ENCODE peak calls at places on chromosome 14, in six cellular contexts. Z is H1, S is H9, B is IMR-90, I is neuronal stem cell, P is trophoblast cell. W is an unnamed sample.

GRCh38 chr14:89849931-89850330 is 104.6 kb downstream of the EFCAB11 start:
- DNase-seq in Z (no peak), S (no peak), B (peak), I (no peak), P (peak), W (no peak)

GRCh38 chr14:101907619-101908018 is 56.8 kb upstream of the DYNC1H1 start:
- DNase-seq in Z (no peak), S (no peak), B (no peak), I (no peak), P (no peak), W (no peak)

GRCh38 chr14:76259029-76259735 is 107.5 kb downstream of the GPATCH2L start:
- DNase-seq in Z (no peak), S (no peak), B (no peak), I (no peak), P (no peak), W (no peak)

GRCh38 chr14:26606729-26607128 is 8.9 kb upstream of the NOVA1 start:
- DNase-seq in Z (no peak), S (no peak), B (peak), I (no peak), P (no peak), W (peak)

GRCh38 chr14:104665663-104666522 is 23.5 kb upstream of the INF2 start:
- DNase-seq in Z (no peak), S (peak), B (no peak), I (peak), P (no peak), W (no peak)

GRCh38 chr14:102917056-102917385 is 5.4 kb upstream of the AMN start:
- DNase-seq in Z (no peak), S (no peak), B (no peak), I (no peak), P (no peak), W (no peak)

GRCh38 chr14:22882529-22883190 is 362 bp upstream of the REM2 start:
- DNase-seq in Z (peak), S (peak), B (peak), I (no peak), P (peak), W (peak)

GRCh38 chr14:21070610-21071224 is 613 bp downstream of the ARHGEF40 start:
- DNase-seq in Z (peak), S (peak), B (peak), I (peak), P (no peak), W (peak)

GRCh38 chr14:92659765-92660561 is 88.5 kb downstream of the LGMN start:
- DNase-seq in Z (no peak), S (no peak), B (no peak), I (no peak), P (no peak), W (no peak)

GRCh38 chr14:90574640-90575131 is 177.9 kb downstream of the CALM1 start:
- DNase-seq in Z (no peak), S (no peak), B (no peak), I (no peak), P (no peak), W (no peak)

GRCh38 chr14:104600141-104600643 is 4.4 kb downstream of the TMEM179 start:
- DNase-seq in Z (no peak), S (no peak), B (no peak), I (no peak), P (no peak), W (no peak)

GRCh38 chr14:38225946-38226345 is 18.2 kb downstream of the SSTR1 start:
- DNase-seq in Z (no peak), S (no peak), B (no peak), I (no peak), P (no peak), W (no peak)

GRCh38 chr14:74608959-74609611 is 3.0 kb downstream of the LTBP2 start:
- DNase-seq in Z (peak), S (peak), B (peak), I (peak), P (peak), W (peak)

GRCh38 chr14:91919814-91920213 is 27.7 kb downstream of the FBLN5 start:
- DNase-seq in Z (no peak), S (no peak), B (peak), I (no peak), P (no peak), W (no peak)

GRCh38 chr14:61107148-61107641 is 126.2 kb downstream of the SLC38A6 start:
- DNase-seq in Z (no peak), S (no peak), B (no peak), I (no peak), P (no peak), W (no peak)

GRCh38 chr14:47269788-47270492 is 405.5 kb downstream of the MDGA2 start:
- DNase-seq in Z (no peak), S (no peak), B (no peak), I (no peak), P (no peak), W (peak)

GRCh38 chr14:32567543-32568384 is 238.7 kb downstream of the AKAP6 start:
- DNase-seq in Z (no peak), S (no peak), B (peak), I (no peak), P (no peak), W (peak)

GRCh38 chr14:90715495-90715894 is 100.7 kb downstream of the TTC7B start:
- DNase-seq in Z (peak), S (no peak), B (no peak), I (no peak), P (no peak), W (no peak)

GRCh38 chr14:67934087-67934486 is 114.5 kb downstream of the RAD51B start:
- DNase-seq in Z (no peak), S (peak), B (peak), I (peak), P (peak), W (peak)

GRCh38 chr14:55051426-55052258 is at the start of gene MAPK1IP1L:
- DNase-seq in Z (peak), S (peak), B (peak), I (peak), P (peak), W (peak)

GRCh38 chr14:27390130-27390529 is 792.3 kb upstream of the NOVA1 start:
- DNase-seq in Z (peak), S (no peak), B (no peak), I (no peak), P (no peak), W (no peak)

GRCh38 chr14:65222434-65222833 is 120.1 kb upstream of the MAX start:
- DNase-seq in Z (peak), S (peak), B (peak), I (no peak), P (peak), W (peak)

GRCh38 chr14:90288646-90289355 is 32.4 kb downstream of the PSMC1 start:
- DNase-seq in Z (no peak), S (no peak), B (peak), I (no peak), P (no peak), W (no peak)

GRCh38 chr14:72237722-72238666 is 305.8 kb downstream of the RGS6 start:
- DNase-seq in Z (no peak), S (no peak), B (no peak), I (no peak), P (no peak), W (no peak)
- H2AFZ ChIP-seq in Z (no peak), S (no peak), B (no peak), I (no peak), P (no peak), W (no peak)

DNA sequence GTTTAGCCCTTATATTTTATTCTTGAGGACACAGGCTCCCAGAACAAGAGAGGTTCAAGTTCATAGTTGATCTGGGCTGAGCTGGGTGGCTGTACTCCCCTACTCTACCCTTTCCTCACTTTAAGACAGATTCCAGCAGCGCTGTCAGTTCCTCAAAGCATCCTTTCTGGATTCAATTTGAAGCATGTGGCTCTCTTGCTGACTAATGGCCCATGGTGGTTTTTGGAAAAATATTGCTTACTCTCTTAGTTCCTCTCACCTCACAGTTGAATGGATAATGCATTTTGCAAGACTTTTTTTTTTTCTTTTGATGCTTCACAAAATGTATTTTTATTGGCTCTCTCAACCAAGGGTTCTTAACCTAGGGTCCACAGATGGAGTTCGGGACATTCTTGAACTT is 4.1 kb downstream of the PELI2 start:
- DNase-seq in Z (no peak), S (no peak), B (peak), I (no peak), P (no peak), W (no peak)
- H4K8ac ChIP-seq in Z (no peak), S (no peak), B (no peak), I (no peak), P (no peak), W (no peak)

GRCh38 chr14:79077096-79077495 is 906.9 kb downstream of the NRXN3 start:
- DNase-seq in Z (no peak), S (no peak), B (no peak), I (no peak), P (no peak), W (no peak)

GRCh38 chr14:79080040-79080439 is 909.9 kb downstream of the NRXN3 start:
- DNase-seq in Z (no peak), S (no peak), B (no peak), I (no peak), P (no peak), W (no peak)

GRCh38 chr14:79084861-79085260 is 914.7 kb downstream of the NRXN3 start:
- DNase-seq in Z (no peak), S (no peak), B (no peak), I (no peak), P (no peak), W (no peak)

DNA sequence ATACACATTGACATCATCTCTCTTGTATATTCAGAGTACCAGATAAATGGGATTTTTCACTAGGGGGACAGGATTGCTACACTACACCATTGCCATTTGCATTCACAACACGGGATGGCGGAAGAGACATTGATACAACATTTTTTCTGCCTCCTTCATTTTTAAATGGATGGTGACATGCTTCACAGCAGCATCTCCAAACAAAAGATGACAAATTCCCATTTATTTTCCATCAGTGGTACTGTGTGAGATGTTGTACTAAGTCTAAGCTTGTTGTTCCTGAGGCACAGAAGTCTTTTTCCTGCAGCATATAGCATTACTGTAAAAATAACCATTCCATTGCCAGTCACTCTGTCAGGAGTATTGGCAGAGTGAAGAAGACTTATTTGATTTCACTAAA is 912.7 kb downstream of the NRXN3 start:
- DNase-seq in Z (no peak), S (no peak), B (no peak), I (no peak), P (no peak), W (no peak)
- H2AFZ ChIP-seq in Z (no peak), S (no peak), B (no peak), I (no peak), P (no peak), W (no peak)

DNA sequence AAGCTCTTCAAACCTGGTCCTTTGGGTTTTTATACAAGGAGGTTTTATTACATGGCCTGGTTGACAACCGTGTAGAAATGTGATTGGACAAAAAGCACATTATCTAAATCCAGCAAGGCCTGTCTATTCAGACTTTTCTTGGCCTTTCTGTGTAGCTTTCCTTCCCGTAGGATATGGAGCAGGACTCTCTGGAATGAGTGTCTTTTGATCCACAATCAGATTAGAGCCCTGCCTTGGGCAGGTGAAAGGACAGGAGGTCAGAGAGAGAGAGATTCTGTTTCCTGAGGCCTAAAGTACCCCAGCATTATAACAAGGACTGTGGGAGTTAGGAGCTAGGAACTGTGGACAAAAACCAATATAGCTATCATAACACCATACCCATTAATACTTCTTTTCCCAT is 375.5 kb upstream of the RGS6 start:
- DNase-seq in Z (no peak), S (no peak), B (no peak), I (no peak), P (no peak), W (no peak)
- H4K8ac ChIP-seq in Z (no peak), S (no peak), B (no peak), I (no peak), P (peak), W (no peak)

GRCh38 chr14:100840751-100841444 is 15.0 kb downstream of the MEG3 start:
- DNase-seq in Z (no peak), S (no peak), B (no peak), I (no peak), P (no peak), W (no peak)

GRCh38 chr14:100839573-100840175 is 13.8 kb downstream of the MEG3 start:
- DNase-seq in Z (no peak), S (no peak), B (no peak), I (peak), P (no peak), W (no peak)

GRCh38 chr14:100840286-100840685 is 14.4 kb downstream of the MEG3 start:
- DNase-seq in Z (peak), S (no peak), B (no peak), I (peak), P (no peak), W (no peak)

GRCh38 chr14:100842799-100843198 is 16.9 kb downstream of the MEG3 start:
- DNase-seq in Z (no peak), S (no peak), B (peak), I (no peak), P (no peak), W (peak)

GRCh38 chr14:100841445-100842403 is 15.8 kb downstream of the MEG3 start:
- DNase-seq in Z (no peak), S (no peak), B (no peak), I (no peak), P (no peak), W (no peak)
- H2AFZ ChIP-seq in Z (no peak), S (no peak), B (no peak), I (no peak), P (no peak), W (no peak)

W was measured in mesenchymal stem cell.